ENCODE peak calls at places on chromosomes 3 and 15, in seven cellular contexts. One of them, this sample, is unnamed.

GRCh38 chr3:148329481-148330220 is 368.1 kb upstream of the AGTR1 start:
- DNase-seq in HFFc6: no peak
- DNase-seq in RWPE2: no peak
- DNase-seq in fibroblast of pulmonary artery: no peak
- DNase-seq in choroid plexus epithelial cell: peak
- DNase-seq in hepatocyte: no peak
- DNase-seq in H9: no peak
- DNase-seq in this sample: no peak

GRCh38 chr15:84685304-84685703 is 27.3 kb upstream of the NMB start:
- DNase-seq in fibroblast of pulmonary artery: peak
- DNase-seq in choroid plexus epithelial cell: peak
- DNase-seq in hepatocyte: peak
- DNase-seq in RWPE2: peak
- DNase-seq in H9: no peak
- DNase-seq in HFFc6: peak
- DNase-seq in this sample: no peak

GRCh38 chr15:76199106-76200082 is 111.9 kb downstream of the ETFA start:
- DNase-seq in hepatocyte: no peak
- DNase-seq in fibroblast of pulmonary artery: peak
- DNase-seq in choroid plexus epithelial cell: peak
- DNase-seq in HFFc6: peak
- DNase-seq in RWPE2: peak
- DNase-seq in H9: no peak
- DNase-seq in this sample: no peak

GRCh38 chr15:55694652-55695150 is 48.3 kb downstream of the PRTG start:
- DNase-seq in HFFc6: no peak
- DNase-seq in choroid plexus epithelial cell: peak
- DNase-seq in H9: peak
- DNase-seq in fibroblast of pulmonary artery: no peak
- DNase-seq in hepatocyte: peak
- DNase-seq in RWPE2: no peak
- DNase-seq in this sample: peak

GRCh38 chr3:113287111-113287817 is 75.9 kb downstream of the BOC start:
- DNase-seq in RWPE2: no peak
- DNase-seq in fibroblast of pulmonary artery: peak
- DNase-seq in H9: no peak
- DNase-seq in HFFc6: peak
- DNase-seq in hepatocyte: no peak
- DNase-seq in choroid plexus epithelial cell: peak
- DNase-seq in this sample: no peak

GRCh38 chr3:194769020-194769643 is 83.4 kb downstream of the FAM43A start:
- DNase-seq in hepatocyte: peak
- DNase-seq in RWPE2: peak
- DNase-seq in HFFc6: peak
- DNase-seq in choroid plexus epithelial cell: peak
- DNase-seq in fibroblast of pulmonary artery: peak
- DNase-seq in H9: peak
- DNase-seq in this sample: peak

GRCh38 chr3:30680789-30681188 is 74.4 kb downstream of the TGFBR2 start:
- DNase-seq in choroid plexus epithelial cell: peak
- DNase-seq in hepatocyte: no peak
- DNase-seq in HFFc6: no peak
- DNase-seq in H9: no peak
- DNase-seq in fibroblast of pulmonary artery: peak
- DNase-seq in RWPE2: no peak
- DNase-seq in this sample: no peak

GRCh38 chr3:64332461-64333350 is 107.4 kb upstream of the PRICKLE2 start:
- DNase-seq in H9: no peak
- DNase-seq in hepatocyte: no peak
- DNase-seq in HFFc6: peak
- DNase-seq in fibroblast of pulmonary artery: no peak
- DNase-seq in choroid plexus epithelial cell: peak
- DNase-seq in RWPE2: no peak
- DNase-seq in this sample: no peak

GRCh38 chr15:78507831-78508160 is 419 bp downstream of the HYKK start:
- DNase-seq in H9: no peak
- DNase-seq in RWPE2: no peak
- DNase-seq in choroid plexus epithelial cell: no peak
- DNase-seq in fibroblast of pulmonary artery: no peak
- DNase-seq in hepatocyte: no peak
- DNase-seq in HFFc6: no peak
- DNase-seq in this sample: no peak

GRCh38 chr3:11288786-11289637 is 16.8 kb downstream of the ATG7 start:
- DNase-seq in HFFc6: peak
- DNase-seq in RWPE2: no peak
- DNase-seq in hepatocyte: peak
- DNase-seq in H9: no peak
- DNase-seq in fibroblast of pulmonary artery: peak
- DNase-seq in choroid plexus epithelial cell: peak
- DNase-seq in this sample: no peak

GRCh38 chr15:64842986-64843561 is 1.4 kb downstream of the PLEKHO2 start:
- DNase-seq in H9: no peak
- DNase-seq in RWPE2: no peak
- DNase-seq in choroid plexus epithelial cell: peak
- DNase-seq in HFFc6: peak
- DNase-seq in fibroblast of pulmonary artery: peak
- DNase-seq in hepatocyte: no peak
- DNase-seq in this sample: peak

GRCh38 chr15:31131853-31132375 is 30.4 kb upstream of the TRPM1 start:
- DNase-seq in RWPE2: no peak
- DNase-seq in choroid plexus epithelial cell: no peak
- DNase-seq in fibroblast of pulmonary artery: no peak
- DNase-seq in H9: no peak
- DNase-seq in hepatocyte: no peak
- DNase-seq in HFFc6: no peak
- DNase-seq in this sample: no peak

GRCh38 chr15:26744894-26745293 is 28.0 kb downstream of the GABRB3 start:
- DNase-seq in fibroblast of pulmonary artery: no peak
- DNase-seq in HFFc6: no peak
- DNase-seq in H9: no peak
- DNase-seq in choroid plexus epithelial cell: no peak
- DNase-seq in hepatocyte: no peak
- DNase-seq in RWPE2: no peak
- DNase-seq in this sample: no peak

GRCh38 chr3:31704651-31705179 is 172.0 kb downstream of the STT3B start:
- DNase-seq in H9: no peak
- DNase-seq in hepatocyte: peak
- DNase-seq in HFFc6: peak
- DNase-seq in fibroblast of pulmonary artery: peak
- DNase-seq in RWPE2: no peak
- DNase-seq in choroid plexus epithelial cell: peak
- DNase-seq in this sample: no peak

GRCh38 chr3:98699132-98699531 is 64.0 kb upstream of the ST3GAL6 start:
- DNase-seq in RWPE2: no peak
- DNase-seq in HFFc6: peak
- DNase-seq in H9: no peak
- DNase-seq in fibroblast of pulmonary artery: no peak
- DNase-seq in hepatocyte: no peak
- DNase-seq in choroid plexus epithelial cell: no peak
- DNase-seq in this sample: no peak

GRCh38 chr15:67051088-67051659 is 14.2 kb upstream of the SMAD3 start:
- DNase-seq in RWPE2: no peak
- DNase-seq in H9: no peak
- DNase-seq in HFFc6: no peak
- DNase-seq in hepatocyte: no peak
- DNase-seq in choroid plexus epithelial cell: no peak
- DNase-seq in fibroblast of pulmonary artery: no peak
- DNase-seq in this sample: no peak

GRCh38 chr3:131036200-131036816 is 9.6 kb downstream of the NEK11 start:
- DNase-seq in RWPE2: no peak
- DNase-seq in HFFc6: peak
- DNase-seq in H9: no peak
- DNase-seq in fibroblast of pulmonary artery: peak
- DNase-seq in choroid plexus epithelial cell: peak
- DNase-seq in hepatocyte: no peak
- DNase-seq in this sample: no peak

GRCh38 chr15:81071130-81071529 is 62.9 kb upstream of the CFAP161 start:
- DNase-seq in fibroblast of pulmonary artery: peak
- DNase-seq in choroid plexus epithelial cell: peak
- DNase-seq in hepatocyte: no peak
- DNase-seq in HFFc6: peak
- DNase-seq in RWPE2: no peak
- DNase-seq in H9: no peak
- DNase-seq in this sample: no peak

GRCh38 chr3:143571548-143571947 is 276.7 kb downstream of the SLC9A9 start:
- DNase-seq in H9: no peak
- DNase-seq in choroid plexus epithelial cell: peak
- DNase-seq in hepatocyte: no peak
- DNase-seq in RWPE2: no peak
- DNase-seq in HFFc6: no peak
- DNase-seq in fibroblast of pulmonary artery: peak
- DNase-seq in this sample: no peak

GRCh38 chr15:101100593-101101442 is 151.0 kb downstream of the CHSY1 start:
- DNase-seq in choroid plexus epithelial cell: no peak
- DNase-seq in HFFc6: no peak
- DNase-seq in fibroblast of pulmonary artery: no peak
- DNase-seq in hepatocyte: no peak
- DNase-seq in H9: no peak
- DNase-seq in RWPE2: peak
- DNase-seq in this sample: no peak

GRCh38 chr15:101097111-101097510 is 154.7 kb downstream of the CHSY1 start:
- DNase-seq in choroid plexus epithelial cell: no peak
- DNase-seq in hepatocyte: no peak
- DNase-seq in fibroblast of pulmonary artery: no peak
- DNase-seq in RWPE2: peak
- DNase-seq in H9: no peak
- DNase-seq in HFFc6: no peak
- DNase-seq in this sample: no peak

GRCh38 chr15:101101676-101102075 is 150.2 kb downstream of the CHSY1 start:
- DNase-seq in HFFc6: no peak
- DNase-seq in choroid plexus epithelial cell: no peak
- DNase-seq in hepatocyte: no peak
- DNase-seq in RWPE2: no peak
- DNase-seq in H9: no peak
- DNase-seq in fibroblast of pulmonary artery: no peak
- DNase-seq in this sample: no peak

GRCh38 chr15:101100118-101100517 is 151.7 kb downstream of the CHSY1 start:
- DNase-seq in RWPE2: peak
- DNase-seq in hepatocyte: no peak
- DNase-seq in HFFc6: no peak
- DNase-seq in choroid plexus epithelial cell: no peak
- DNase-seq in fibroblast of pulmonary artery: no peak
- DNase-seq in H9: no peak
- DNase-seq in this sample: no peak

DNA sequence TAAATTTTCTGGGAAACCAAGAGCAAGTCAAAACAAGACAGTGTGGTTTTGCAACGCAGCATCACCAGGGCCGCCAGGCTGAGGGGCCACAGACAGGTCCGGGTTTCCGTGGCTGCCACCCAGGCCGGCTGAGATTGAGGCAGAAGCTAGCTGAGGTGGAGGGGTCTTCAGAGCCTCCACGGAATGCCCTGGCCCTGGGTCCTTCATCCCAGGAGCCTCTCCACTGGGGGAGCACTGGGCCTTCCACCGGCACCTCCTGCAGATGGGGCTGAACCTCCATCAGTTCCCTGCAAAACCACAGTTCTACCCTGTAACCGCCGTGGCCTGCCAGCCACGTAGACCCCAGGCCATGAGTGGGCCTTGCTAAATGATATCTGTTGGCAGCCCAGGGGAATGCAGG is 152.7 kb downstream of the CHSY1 start:
- DNase-seq in H9: no peak
- DNase-seq in RWPE2: peak
- DNase-seq in hepatocyte: no peak
- DNase-seq in choroid plexus epithelial cell: no peak
- DNase-seq in fibroblast of pulmonary artery: no peak
- DNase-seq in HFFc6: no peak
- DNase-seq in this sample: no peak
- TF ChIP-seq CTCF in H9: no peak
- TF ChIP-seq CTCF in RWPE2: peak
- TF ChIP-seq CTCF in hepatocyte: no peak
- TF ChIP-seq CTCF in choroid plexus epithelial cell: no peak
- TF ChIP-seq CTCF in fibroblast of pulmonary artery: no peak
- TF ChIP-seq CTCF in HFFc6: no peak
- TF ChIP-seq CTCF in this sample: no peak

DNA sequence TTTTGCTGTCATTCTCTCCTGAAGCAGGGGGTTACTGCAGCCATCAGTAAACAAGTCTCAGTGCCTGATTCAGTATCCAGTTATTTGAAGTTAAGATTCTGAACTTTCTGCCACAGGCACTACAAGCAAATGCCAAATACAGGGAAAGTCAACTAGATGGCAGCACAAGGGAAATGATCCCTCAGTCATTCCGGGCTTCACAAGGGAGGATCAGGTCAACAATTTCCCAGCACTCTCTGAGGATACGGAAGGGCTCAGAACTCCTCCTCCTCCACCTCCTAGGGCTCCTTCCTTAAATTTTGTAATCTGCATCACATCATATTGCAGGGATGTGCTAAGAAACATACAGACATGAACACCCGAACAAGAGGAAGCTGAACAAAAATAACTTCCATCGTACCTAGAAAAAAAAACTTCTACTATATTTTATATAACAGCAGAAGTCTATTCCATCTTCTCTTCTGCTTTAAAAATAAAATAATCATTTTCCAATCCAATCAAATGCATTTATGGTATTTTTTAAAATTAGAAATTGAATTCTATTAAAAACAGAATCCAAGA is 187.1 kb downstream of the FMN1 start:
- DNase-seq in choroid plexus epithelial cell: peak
- DNase-seq in hepatocyte: peak
- DNase-seq in HFFc6: peak
- DNase-seq in RWPE2: no peak
- DNase-seq in fibroblast of pulmonary artery: peak
- DNase-seq in H9: peak
- DNase-seq in this sample: no peak
- TF ChIP-seq CTCF in choroid plexus epithelial cell: peak
- TF ChIP-seq CTCF in hepatocyte: peak
- TF ChIP-seq CTCF in HFFc6: peak
- TF ChIP-seq CTCF in RWPE2: peak
- TF ChIP-seq CTCF in fibroblast of pulmonary artery: peak
- TF ChIP-seq CTCF in H9: peak
- TF ChIP-seq CTCF in this sample: peak

GRCh38 chr15:22795206-22796063 is 9.0 kb downstream of the NIPA1 start:
- DNase-seq in choroid plexus epithelial cell: no peak
- DNase-seq in hepatocyte: no peak
- DNase-seq in fibroblast of pulmonary artery: no peak
- DNase-seq in HFFc6: no peak
- DNase-seq in H9: no peak
- DNase-seq in RWPE2: peak
- DNase-seq in this sample: no peak
- TF ChIP-seq CTCF in choroid plexus epithelial cell: no peak
- TF ChIP-seq CTCF in hepatocyte: no peak
- TF ChIP-seq CTCF in fibroblast of pulmonary artery: no peak
- TF ChIP-seq CTCF in HFFc6: no peak
- TF ChIP-seq CTCF in H9: no peak
- TF ChIP-seq CTCF in RWPE2: no peak
- TF ChIP-seq CTCF in this sample: no peak

GRCh38 chr3:152835311-152836102 is 576 bp downstream of the P2RY1 start:
- DNase-seq in H9: peak
- DNase-seq in fibroblast of pulmonary artery: peak
- DNase-seq in choroid plexus epithelial cell: peak
- DNase-seq in hepatocyte: peak
- DNase-seq in RWPE2: peak
- DNase-seq in HFFc6: no peak
- DNase-seq in this sample: peak
- TF ChIP-seq CTCF in H9: peak
- TF ChIP-seq CTCF in fibroblast of pulmonary artery: peak
- TF ChIP-seq CTCF in choroid plexus epithelial cell: peak
- TF ChIP-seq CTCF in hepatocyte: peak
- TF ChIP-seq CTCF in RWPE2: peak
- TF ChIP-seq CTCF in HFFc6: no peak
- TF ChIP-seq CTCF in this sample: peak

This sample was measured in nephron progenitor cell.